ENCODE peak calls at places on chromosomes 2 and 18, in four cellular contexts. U is mesendoderm, J is neural progenitor cell, Z is cardiac muscle cell. L is an unnamed sample.

GRCh38 chr2:55500025-55500424 is 19.5 kb upstream of the CFAP36 start:
- DNase-seq in J (no peak), U (no peak), Z (peak; percentile 64), L (peak; percentile 54)

GRCh38 chr2:20962939-20963543 is 80.8 kb downstream of the APOB start:
- DNase-seq in J (peak; percentile 82), U (peak; percentile 80), Z (peak; percentile 69), L (peak; percentile 55)

GRCh38 chr2:191382801-191383200 is 137.6 kb downstream of the MYO1B start:
- DNase-seq in J (no peak), Z (peak; percentile 53), U (no peak), L (peak; percentile 95)

GRCh38 chr2:69138247-69138754 is 125.3 kb downstream of the ANTXR1 start:
- DNase-seq in J (no peak), Z (peak; percentile 80), U (peak; percentile 70), L (peak; percentile 83)

GRCh38 chr2:170917219-170917851 is 11.7 kb upstream of the GORASP2 start:
- DNase-seq in U (peak; percentile 65), J (peak; percentile 86), Z (no peak), L (no peak)

GRCh38 chr2:235848055-235848454 is 320.1 kb downstream of the GBX2 start:
- DNase-seq in Z (no peak), U (no peak), J (no peak), L (no peak)

GRCh38 chr18:34773961-34774754 is 64.1 kb downstream of the DTNA start:
- DNase-seq in Z (peak; percentile 29), U (no peak), J (no peak), L (peak; percentile 31)

GRCh38 chr2:46561731-46562450 is 82.5 kb downstream of the TMEM247 start:
- DNase-seq in J (no peak), Z (peak; percentile 28), U (no peak), L (peak; percentile 22)

GRCh38 chr2:222903234-222904220 is 42.7 kb downstream of the ACSL3 start:
- DNase-seq in U (peak; percentile 66), J (peak; percentile 56), Z (peak; percentile 79), L (peak; percentile 71)

GRCh38 chr2:128412181-128412871 is 93.7 kb upstream of the HS6ST1 start:
- DNase-seq in J (no peak), U (no peak), Z (peak; percentile 16), L (no peak)

GRCh38 chr2:66515743-66516142 is 80.8 kb downstream of the MEIS1 start:
- DNase-seq in Z (peak; percentile 56), J (no peak), U (no peak), L (peak; percentile 72)

DNA sequence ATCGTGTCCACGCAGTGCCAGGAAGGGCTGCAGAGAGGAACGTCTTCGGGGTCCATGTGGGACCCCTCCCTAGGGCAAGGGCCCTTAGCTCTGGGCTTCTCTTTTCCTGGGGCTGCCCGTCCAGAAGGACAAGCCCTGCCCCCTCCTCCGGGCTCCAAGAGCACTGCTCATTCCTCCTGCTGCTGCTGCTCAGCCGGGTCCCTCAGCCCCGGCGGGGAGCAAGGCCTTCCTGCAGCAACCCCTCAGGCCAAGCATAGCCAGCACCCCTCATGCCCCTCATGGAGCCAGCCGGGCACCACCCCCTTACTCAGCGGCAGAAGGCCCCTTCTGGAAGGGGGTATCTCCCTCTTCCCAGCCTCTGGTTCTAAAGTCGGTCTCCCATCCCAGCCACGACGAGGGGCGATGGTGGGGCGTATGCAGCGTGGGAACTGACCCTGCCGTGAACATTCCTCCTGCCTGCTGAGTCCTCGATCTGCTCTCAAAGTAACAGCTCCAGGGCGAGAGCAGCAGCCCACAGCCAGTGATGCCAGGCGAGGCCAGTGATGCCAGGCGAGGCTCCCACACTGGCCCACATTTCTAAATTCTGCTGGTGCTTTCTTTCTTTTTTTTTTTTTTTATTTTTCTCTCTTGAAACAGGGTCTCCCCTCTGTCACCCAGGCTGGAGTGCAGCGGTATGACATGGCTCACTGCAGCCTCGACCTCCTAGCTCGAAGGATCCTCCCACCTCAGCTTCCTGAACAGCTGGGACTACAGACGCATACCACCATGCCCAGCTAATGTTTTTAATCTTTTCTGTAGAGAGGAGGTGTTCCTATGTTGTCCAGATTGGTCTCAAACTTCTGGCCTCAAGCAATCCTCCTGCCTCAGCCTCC is 99.7 kb downstream of the HDAC4 start:
- DNase-seq in J (no peak), U (no peak), Z (no peak), L (no peak)
- H3K4me3 ChIP-seq in J (no peak overlapping the region), U (no peak overlapping the region), Z (no peak overlapping the region), L (no peak overlapping the region)

GRCh38 chr2:227188292-227188691 is 23.9 kb downstream of the COL4A3 start:
- DNase-seq in J (no peak), U (peak; percentile 45), Z (peak; percentile 70), L (peak; percentile 62)
- H3K4me3 ChIP-seq in J (no peak overlapping the region), U (no peak overlapping the region), Z (no peak overlapping the region), L (no peak overlapping the region)

GRCh38 chr2:217732995-217733394 is 269.8 kb downstream of the TNS1 start:
- DNase-seq in Z (peak; percentile 28), U (no peak), J (no peak), L (no peak)
- H3K4me3 ChIP-seq in Z (no peak overlapping the region), U (no peak overlapping the region), J (no peak overlapping the region), L (no peak overlapping the region)

GRCh38 chr2:174705321-174705720 is 59.0 kb downstream of the CHRNA1 start:
- DNase-seq in U (no peak), J (no peak), Z (no peak), L (no peak)

GRCh38 chr2:174704647-174705046 is 59.6 kb downstream of the CHRNA1 start:
- DNase-seq in U (no peak), Z (peak; percentile 31), J (no peak), L (peak; percentile 25)

GRCh38 chr2:174699993-174700766 is 64.1 kb downstream of the CHRNA1 start:
- DNase-seq in J (peak; percentile 49), Z (peak; percentile 72), U (peak; percentile 73), L (peak; percentile 66)

GRCh38 chr2:174702541-174702940 is 61.7 kb downstream of the CHRNA1 start:
- DNase-seq in Z (no peak), U (no peak), J (no peak), L (no peak)

DNA sequence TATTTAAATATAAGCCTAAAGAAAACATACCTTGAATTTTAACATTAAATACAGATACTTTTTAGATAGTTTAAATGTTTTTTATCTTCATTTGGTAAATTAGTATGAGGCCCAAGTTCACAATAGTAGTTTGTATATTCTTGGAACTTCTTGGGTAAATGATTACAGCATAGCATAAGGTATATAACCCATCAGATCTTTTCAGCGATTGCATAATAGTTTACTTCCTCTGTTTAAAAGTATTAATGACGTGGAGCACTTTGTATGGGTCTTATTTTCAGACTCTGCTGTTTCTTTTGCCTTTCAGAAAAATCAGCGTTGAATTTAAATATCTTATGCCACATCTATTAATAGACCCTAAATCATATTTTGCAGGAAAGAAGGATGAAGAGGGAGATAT is 60.2 kb downstream of the CHRNA1 start:
- DNase-seq in J (no peak), U (no peak), Z (no peak), L (no peak)
- H3K4me3 ChIP-seq in J (no peak overlapping the region), U (no peak overlapping the region), Z (no peak overlapping the region), L (no peak overlapping the region)

DNA sequence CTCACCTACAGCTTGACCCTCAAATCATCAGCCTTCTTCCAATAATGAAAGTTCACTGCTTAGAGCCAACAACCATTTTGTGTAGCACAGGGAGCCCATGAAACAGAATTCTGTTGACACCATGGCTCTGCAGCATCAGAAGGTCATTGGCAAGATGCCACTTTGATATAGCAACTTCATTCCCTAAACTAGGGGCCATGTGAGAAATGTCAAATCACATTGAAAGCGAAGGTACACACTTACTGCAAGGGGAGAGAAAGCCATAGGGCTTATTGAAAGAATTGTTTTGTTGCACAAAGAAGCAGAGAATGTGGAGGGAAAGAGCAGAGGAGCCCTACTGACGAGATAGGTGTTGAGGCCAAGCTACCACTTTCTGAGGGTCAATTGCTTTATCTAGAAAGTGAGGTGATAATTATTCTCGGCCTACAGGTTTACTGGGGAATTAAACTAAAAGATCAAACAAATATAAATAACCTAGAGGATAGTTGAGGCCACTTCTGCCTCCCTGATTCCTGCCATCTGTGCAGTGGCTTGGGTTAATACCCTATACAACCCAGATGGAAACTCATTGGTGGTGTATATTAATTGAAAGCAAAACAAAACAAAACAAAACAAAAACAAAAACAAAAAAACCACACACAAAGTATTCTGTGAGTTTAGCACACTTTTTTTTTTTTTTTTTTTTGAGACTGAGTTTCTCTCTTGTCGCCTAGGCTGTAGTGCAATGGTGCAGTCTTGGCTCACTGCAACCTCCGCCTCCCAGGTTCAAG is 5.9 kb upstream of the ABCA12 start:
- DNase-seq in U (no peak), J (no peak), Z (no peak), L (no peak)
- H3K4me3 ChIP-seq in U (no peak overlapping the region), J (no peak overlapping the region), Z (no peak overlapping the region), L (no peak overlapping the region)

GRCh38 chr18:55405655-55406373 is 182.2 kb downstream of the TCF4 start:
- DNase-seq in Z (peak; percentile 98), U (peak; percentile 58), J (peak; percentile 12), L (peak; percentile 94)
- H3K4me3 ChIP-seq in Z (no peak overlapping the region), U (no peak overlapping the region), J (no peak overlapping the region), L (peak overlapping the region; percentile 40)

GRCh38 chr2:229118336-229118735 is 152.8 kb downstream of the PID1 start:
- DNase-seq in J (no peak), Z (peak; percentile 35), U (no peak), L (peak; percentile 63)
- H3K4me3 ChIP-seq in J (no peak overlapping the region), Z (no peak overlapping the region), U (no peak overlapping the region), L (no peak overlapping the region)

GRCh38 chr2:160269365-160269764 is 69.3 kb upstream of the ITGB6 start:
- DNase-seq in J (no peak), Z (no peak), U (no peak), L (no peak)

GRCh38 chr2:160271166-160272086 is 71.4 kb upstream of the ITGB6 start:
- DNase-seq in J (peak; percentile 16), Z (peak; percentile 44), U (peak; percentile 61), L (peak; percentile 40)

GRCh38 chr2:160269803-160270570 is 69.9 kb upstream of the ITGB6 start:
- DNase-seq in J (peak; percentile 93), U (peak; percentile 99), Z (peak; percentile 98), L (peak; percentile 96)

GRCh38 chr2:160268382-160268781 is 68.3 kb upstream of the ITGB6 start:
- DNase-seq in U (no peak), J (no peak), Z (no peak), L (no peak)

GRCh38 chr2:160270571-160271113 is 70.6 kb upstream of the ITGB6 start:
- DNase-seq in U (peak; percentile 78), J (no peak), Z (no peak), L (no peak)
- H3K4me3 ChIP-seq in U (no peak overlapping the region), J (peak overlapping the region; percentile 40), Z (peak overlapping the region; percentile 3), L (peak overlapping the region; percentile 53)